ENCODE peak calls at places on chromosomes 7 and 10, in four cellular contexts. G is NCI-H446, S is mesendoderm, D is fibroblast of lung. N is an unnamed sample.

GRCh38 chr10:26386800-26387199 is 51.3 kb upstream of the APBB1IP start:
- DNase-seq in G (no peak), S (no peak), D (no peak), N (no peak)

GRCh38 chr7:918118-918425 is 36.4 kb downstream of the ADAP1 start:
- DNase-seq in G (no peak), S (no peak), D (no peak), N (no peak)

GRCh38 chr10:77504870-77505257 is 132.7 kb downstream of the KCNMA1 start:
- DNase-seq in G (peak; percentile 24), S (peak; percentile 57), D (peak; percentile 73), N (no peak)

GRCh38 chr10:95841711-95842498 is 65.9 kb upstream of the CC2D2B start:
- DNase-seq in G (peak; percentile 44), S (peak; percentile 79), D (peak; percentile 39), N (no peak)

GRCh38 chr10:117439243-117439912 is 64.1 kb upstream of the PDZD8 start:
- DNase-seq in G (no peak), S (no peak), D (peak; percentile 91), N (no peak)

GRCh38 chr10:103966671-103967432 is at the start of gene SLK:
- DNase-seq in G (peak; percentile 82), S (peak; percentile 60), D (peak; percentile 84), N (peak; percentile 93)

GRCh38 chr10:110003524-110003885 is 4.3 kb upstream of the ADD3 start:
- DNase-seq in G (peak; percentile 9), S (no peak), D (no peak), N (no peak)

GRCh38 chr7:128053023-128053422 is 21.8 kb upstream of the LRRC4 start:
- DNase-seq in G (peak; percentile 22), S (no peak), D (peak; percentile 15), N (no peak)

GRCh38 chr10:31669367-31669766 is 259.3 kb downstream of the ARHGAP12 start:
- DNase-seq in G (peak; percentile 83), S (no peak), D (no peak), N (no peak)

GRCh38 chr10:101562231-101562630 is 25.8 kb downstream of the POLL start:
- DNase-seq in G (no peak), S (no peak), D (no peak), N (no peak)

GRCh38 chr10:118590334-118590733 is 5.1 kb downstream of the PRLHR start:
- DNase-seq in G (peak; percentile 66), S (peak; percentile 3), D (peak; percentile 8), N (no peak)

GRCh38 chr7:127485482-127485881 is 93.0 kb upstream of the ZNF800 start:
- DNase-seq in G (no peak), S (no peak), D (no peak), N (no peak)

GRCh38 chr7:130628901-130629300 is 39.6 kb downstream of the COPG2 start:
- DNase-seq in G (no peak), S (no peak), D (no peak), N (no peak)

GRCh38 chr7:39592586-39592985 is 26.4 kb downstream of the YAE1 start:
- DNase-seq in G (no peak), S (no peak), D (peak; percentile 87), N (no peak)

GRCh38 chr7:151595702-151596340 is 76.1 kb upstream of the RHEB start:
- DNase-seq in G (no peak), S (no peak), D (no peak), N (no peak)

GRCh38 chr10:98570764-98571163 is 124.0 kb upstream of the HPS1 start:
- DNase-seq in G (no peak), S (no peak), D (no peak), N (no peak)

GRCh38 chr7:155814569-155815276 is 2.5 kb upstream of the SHH start:
- DNase-seq in G (no peak), S (no peak), D (no peak), N (no peak)

GRCh38 chr10:117004627-117005453 is at the start of gene SHTN1:
- DNase-seq in G (peak; percentile 74), S (peak; percentile 82), D (peak; percentile 71), N (no peak)

GRCh38 chr7:123538897-123539296 is 4.5 kb upstream of the IQUB start:
- DNase-seq in G (no peak), S (no peak), D (no peak), N (no peak)

GRCh38 chr10:44417761-44418160 is 32.9 kb upstream of the CXCL12 start:
- DNase-seq in G (no peak), S (no peak), D (no peak), N (peak; percentile 33)

GRCh38 chr10:124145109-124145860 is 51.9 kb upstream of the CHST15 start:
- DNase-seq in G (no peak), S (no peak), D (no peak), N (no peak)

GRCh38 chr7:114504586-114504985 is 90.0 kb downstream of the FOXP2 start:
- DNase-seq in G (no peak), S (no peak), D (no peak), N (no peak)

GRCh38 chr7:1917221-1918062 is 247.4 kb downstream of the ELFN1 start:
- DNase-seq in G (no peak), S (no peak), D (peak; percentile 57), N (no peak)

GRCh38 chr7:77235280-77235679 is 35.7 kb upstream of the FGL2 start:
- DNase-seq in G (no peak), S (no peak), D (peak; percentile 45), N (no peak)

GRCh38 chr10:88991161-88991899 is 732 bp downstream of the FAS start:
- DNase-seq in G (peak; percentile 21), S (peak; percentile 39), D (peak; percentile 76), N (peak; percentile 90)

GRCh38 chr7:37369904-37370303 is 78.8 kb downstream of the ELMO1 start:
- DNase-seq in G (no peak), S (peak; percentile 88), D (no peak), N (no peak)

GRCh38 chr7:106807474-106807873 is 57.6 kb upstream of the PIK3CG start:
- DNase-seq in G (no peak), S (no peak), D (no peak), N (no peak)

GRCh38 chr10:12844796-12845524 is 156.6 kb downstream of the CCDC3 start:
- DNase-seq in G (peak; percentile 87), S (peak; percentile 34), D (peak; percentile 92), N (no peak)

GRCh38 chr10:30671011-30671616 is 41.6 kb upstream of the LYZL2 start:
- DNase-seq in G (peak; percentile 82), S (peak; percentile 83), D (peak; percentile 64), N (no peak)

GRCh38 chr10:74977913-74978847 is 133.3 kb upstream of the SAMD8 start:
- DNase-seq in G (no peak), S (no peak), D (no peak), N (no peak)

GRCh38 chr7:140360697-140361229 is 37.6 kb downstream of the SLC37A3 start:
- DNase-seq in G (no peak), S (no peak), D (no peak), N (no peak)

GRCh38 chr10:30840386-30841074 is 191.1 kb downstream of the ZNF438 start:
- DNase-seq in G (no peak), S (no peak), D (no peak), N (no peak)

N was measured in activated CD8-positive, alpha-beta memory T cell treated with anti-CD3 and anti-CD28 coated beads for 24 hours.